ENCODE peak calls at places on chromosomes 3 and 15, in seven cellular contexts. Z, I, P, C, S, K and E are unnamed samples.

GRCh38 chr3:78049501-78049900 is 1009.6 kb downstream of the ROBO2 start:
- DNase-seq in Z (no peak), I (no peak), P (no peak), C (no peak), S (no peak), K (peak), E (no peak)

GRCh38 chr15:83843511-83843910 is 189.6 kb downstream of the ADAMTSL3 start:
- DNase-seq in Z (no peak), I (peak), P (no peak), C (peak), S (peak), K (peak), E (peak)

GRCh38 chr3:145639880-145640279 is 521.1 kb downstream of the PLOD2 start:
- DNase-seq in Z (no peak), I (no peak), P (no peak), C (no peak), S (no peak), K (no peak), E (no peak)

GRCh38 chr3:45143673-45144670 is 2.2 kb downstream of the CDCP1 start:
- DNase-seq in Z (no peak), I (no peak), P (no peak), C (no peak), S (no peak), K (peak), E (peak)

GRCh38 chr3:13213911-13214846 is 140.9 kb upstream of the IQSEC1 start:
- DNase-seq in Z (no peak), I (no peak), P (no peak), C (peak), S (peak), K (no peak), E (no peak)

GRCh38 chr3:161150001-161150525 is 44.9 kb upstream of the B3GALNT1 start:
- DNase-seq in Z (no peak), I (no peak), P (no peak), C (no peak), S (no peak), K (peak), E (peak)

GRCh38 chr3:151075869-151076573 is 9.4 kb upstream of the MED12L start:
- DNase-seq in Z (peak), I (no peak), P (no peak), C (no peak), S (no peak), K (no peak), E (no peak)

GRCh38 chr3:11717768-11718581 is 74.3 kb upstream of the VGLL4 start:
- DNase-seq in Z (no peak), I (no peak), P (no peak), C (no peak), S (no peak), K (peak), E (peak)

GRCh38 chr3:172562881-172563835 is 39.9 kb upstream of the TNFSF10 start:
- DNase-seq in Z (no peak), I (no peak), P (no peak), C (no peak), S (no peak), K (peak), E (peak)

GRCh38 chr15:25179673-25180511 is 225.1 kb downstream of the SNRPN start:
- DNase-seq in Z (no peak), I (peak), P (peak), C (peak), S (no peak), K (no peak), E (no peak)

GRCh38 chr15:44715797-44716334 is 4.5 kb downstream of the B2M start:
- DNase-seq in Z (no peak), I (no peak), P (no peak), C (no peak), S (no peak), K (no peak), E (no peak)